ENCODE peak calls at places on chromosome X, in six cellular contexts. One of them, this sample, is unnamed.
A peak's percentile ranks its signal among the peaks of the same experiment; 100 is the strongest.

GRCh38 chrX:132216283-132216682 is 3.0 kb downstream of the RAP2C start:
- DNase-seq in fibroblast of mammary gland: peak; percentile 18
- DNase-seq in tibial nerve: no peak
- DNase-seq in cardiac fibroblast: no peak
- DNase-seq in GM13977: no peak
- DNase-seq in nephron progenitor cell: peak; percentile 40
- DNase-seq in this sample: no peak

GRCh38 chrX:70549429-70549828 is 104.8 kb downstream of the DLG3 start:
- DNase-seq in cardiac fibroblast: no peak
- DNase-seq in GM13977: no peak
- DNase-seq in nephron progenitor cell: no peak
- DNase-seq in tibial nerve: no peak
- DNase-seq in fibroblast of mammary gland: no peak
- DNase-seq in this sample: no peak

GRCh38 chrX:54695231-54695630 is 102.8 kb downstream of the ITIH6 start:
- DNase-seq in fibroblast of mammary gland: peak; percentile 23
- DNase-seq in GM13977: no peak
- DNase-seq in cardiac fibroblast: peak; percentile 40
- DNase-seq in nephron progenitor cell: no peak
- DNase-seq in tibial nerve: no peak
- DNase-seq in this sample: no peak

GRCh38 chrX:47595701-47596655 is 13.7 kb downstream of the TIMP1 start:
- DNase-seq in nephron progenitor cell: no peak
- DNase-seq in cardiac fibroblast: peak; percentile 88
- DNase-seq in GM13977: no peak
- DNase-seq in fibroblast of mammary gland: peak; percentile 85
- DNase-seq in tibial nerve: no peak
- DNase-seq in this sample: peak; percentile 52

GRCh38 chrX:45400380-45400779 is 199.7 kb upstream of the DIPK2B start:
- DNase-seq in cardiac fibroblast: peak; percentile 36
- DNase-seq in fibroblast of mammary gland: peak; percentile 7
- DNase-seq in tibial nerve: no peak
- DNase-seq in GM13977: no peak
- DNase-seq in nephron progenitor cell: no peak
- DNase-seq in this sample: peak; percentile 4

GRCh38 chrX:108070891-108071290 is 20.5 kb downstream of the PSMD10 start:
- DNase-seq in GM13977: no peak
- DNase-seq in tibial nerve: no peak
- DNase-seq in nephron progenitor cell: no peak
- DNase-seq in fibroblast of mammary gland: peak; percentile 75
- DNase-seq in cardiac fibroblast: peak; percentile 56
- DNase-seq in this sample: peak; percentile 12

GRCh38 chrX:101393530-101394305 is 2.9 kb downstream of the RPL36A start:
- DNase-seq in cardiac fibroblast: no peak
- DNase-seq in GM13977: no peak
- DNase-seq in nephron progenitor cell: no peak
- DNase-seq in tibial nerve: no peak
- DNase-seq in fibroblast of mammary gland: peak; percentile 31
- DNase-seq in this sample: no peak

GRCh38 chrX:12950851-12951589 is 23.9 kb upstream of the TMSB4X start:
- DNase-seq in GM13977: no peak
- DNase-seq in cardiac fibroblast: peak; percentile 8
- DNase-seq in nephron progenitor cell: peak; percentile 58
- DNase-seq in tibial nerve: no peak
- DNase-seq in fibroblast of mammary gland: no peak
- DNase-seq in this sample: no peak

GRCh38 chrX:154013614-154014360 is 5.9 kb downstream of the IRAK1 start:
- DNase-seq in nephron progenitor cell: peak; percentile 60
- DNase-seq in fibroblast of mammary gland: peak; percentile 38
- DNase-seq in tibial nerve: no peak
- DNase-seq in GM13977: peak; percentile 75
- DNase-seq in cardiac fibroblast: peak; percentile 33
- DNase-seq in this sample: no peak

GRCh38 chrX:54076903-54077302 is 32.6 kb upstream of the PHF8 start:
- DNase-seq in cardiac fibroblast: peak; percentile 35
- DNase-seq in fibroblast of mammary gland: peak; percentile 43
- DNase-seq in tibial nerve: no peak
- DNase-seq in nephron progenitor cell: no peak
- DNase-seq in GM13977: no peak
- DNase-seq in this sample: peak; percentile 82

GRCh38 chrX:17471121-17471520 is 96.1 kb downstream of the NHS start:
- DNase-seq in nephron progenitor cell: no peak
- DNase-seq in tibial nerve: no peak
- DNase-seq in GM13977: no peak
- DNase-seq in fibroblast of mammary gland: no peak
- DNase-seq in cardiac fibroblast: no peak
- DNase-seq in this sample: no peak

GRCh38 chrX:149628768-149629167 is 2.8 kb downstream of the TMEM185A start:
- DNase-seq in nephron progenitor cell: no peak
- DNase-seq in fibroblast of mammary gland: no peak
- DNase-seq in cardiac fibroblast: no peak
- DNase-seq in GM13977: no peak
- DNase-seq in tibial nerve: no peak
- DNase-seq in this sample: no peak

GRCh38 chrX:149631293-149632165 is at the start of gene TMEM185A:
- DNase-seq in cardiac fibroblast: peak; percentile 45
- DNase-seq in tibial nerve: peak; percentile 23
- DNase-seq in fibroblast of mammary gland: peak; percentile 23
- DNase-seq in nephron progenitor cell: peak; percentile 81
- DNase-seq in GM13977: peak; percentile 81
- DNase-seq in this sample: peak; percentile 28

GRCh38 chrX:149629730-149630387 is 1.7 kb downstream of the TMEM185A start:
- DNase-seq in tibial nerve: no peak
- DNase-seq in fibroblast of mammary gland: no peak
- DNase-seq in nephron progenitor cell: no peak
- DNase-seq in GM13977: no peak
- DNase-seq in cardiac fibroblast: peak; percentile 2
- DNase-seq in this sample: no peak

GRCh38 chrX:149630681-149631292 is 805 bp downstream of the TMEM185A start:
- DNase-seq in nephron progenitor cell: no peak
- DNase-seq in GM13977: no peak
- DNase-seq in cardiac fibroblast: peak; percentile 59
- DNase-seq in tibial nerve: no peak
- DNase-seq in fibroblast of mammary gland: peak; percentile 47
- DNase-seq in this sample: peak; percentile 52

GRCh38 chrX:149633511-149633910 is 1.9 kb upstream of the TMEM185A start:
- DNase-seq in fibroblast of mammary gland: no peak
- DNase-seq in GM13977: no peak
- DNase-seq in nephron progenitor cell: no peak
- DNase-seq in cardiac fibroblast: no peak
- DNase-seq in tibial nerve: no peak
- DNase-seq in this sample: no peak
- TF ChIP-seq CTCF in fibroblast of mammary gland: no peak
- TF ChIP-seq CTCF in GM13977: no peak
- TF ChIP-seq CTCF in nephron progenitor cell: no peak
- TF ChIP-seq CTCF in cardiac fibroblast: no peak
- TF ChIP-seq CTCF in tibial nerve: no peak
- TF ChIP-seq CTCF in this sample: no peak

GRCh38 chrX:117985241-117985640 is 131.4 kb downstream of the KLHL13 start:
- DNase-seq in GM13977: no peak
- DNase-seq in cardiac fibroblast: no peak
- DNase-seq in nephron progenitor cell: no peak
- DNase-seq in fibroblast of mammary gland: no peak
- DNase-seq in tibial nerve: no peak
- DNase-seq in this sample: no peak
- TF ChIP-seq CTCF in GM13977: peak; percentile 28
- TF ChIP-seq CTCF in cardiac fibroblast: no peak
- TF ChIP-seq CTCF in nephron progenitor cell: peak; percentile 19
- TF ChIP-seq CTCF in fibroblast of mammary gland: peak; percentile 11
- TF ChIP-seq CTCF in tibial nerve: no peak
- TF ChIP-seq CTCF in this sample: no peak

GRCh38 chrX:109886122-109886761 is 116.7 kb upstream of the TMEM164 start:
- DNase-seq in nephron progenitor cell: peak; percentile 60
- DNase-seq in fibroblast of mammary gland: peak; percentile 70
- DNase-seq in tibial nerve: no peak
- DNase-seq in GM13977: peak; percentile 54
- DNase-seq in cardiac fibroblast: peak; percentile 71
- DNase-seq in this sample: peak; percentile 33
- TF ChIP-seq CTCF in nephron progenitor cell: peak; percentile 79
- TF ChIP-seq CTCF in fibroblast of mammary gland: peak; percentile 90
- TF ChIP-seq CTCF in tibial nerve: peak; percentile 53
- TF ChIP-seq CTCF in GM13977: peak; percentile 82
- TF ChIP-seq CTCF in cardiac fibroblast: peak; percentile 71
- TF ChIP-seq CTCF in this sample: peak; percentile 82

GRCh38 chrX:24985120-24985519 is 30.6 kb downstream of the ARX start:
- DNase-seq in cardiac fibroblast: no peak
- DNase-seq in tibial nerve: no peak
- DNase-seq in fibroblast of mammary gland: no peak
- DNase-seq in nephron progenitor cell: no peak
- DNase-seq in GM13977: no peak
- DNase-seq in this sample: no peak

GRCh38 chrX:24983931-24984330 is 31.8 kb downstream of the ARX start:
- DNase-seq in nephron progenitor cell: no peak
- DNase-seq in tibial nerve: no peak
- DNase-seq in fibroblast of mammary gland: no peak
- DNase-seq in GM13977: no peak
- DNase-seq in cardiac fibroblast: no peak
- DNase-seq in this sample: no peak

GRCh38 chrX:24982306-24982965 is 33.3 kb downstream of the ARX start:
- DNase-seq in nephron progenitor cell: no peak
- DNase-seq in GM13977: no peak
- DNase-seq in tibial nerve: no peak
- DNase-seq in fibroblast of mammary gland: peak; percentile 8
- DNase-seq in cardiac fibroblast: peak; percentile 16
- DNase-seq in this sample: peak; percentile 4

GRCh38 chrX:24979081-24979480 is 36.7 kb downstream of the ARX start:
- DNase-seq in GM13977: no peak
- DNase-seq in tibial nerve: no peak
- DNase-seq in fibroblast of mammary gland: no peak
- DNase-seq in cardiac fibroblast: no peak
- DNase-seq in nephron progenitor cell: no peak
- DNase-seq in this sample: no peak

GRCh38 chrX:24981030-24981429 is 34.7 kb downstream of the ARX start:
- DNase-seq in fibroblast of mammary gland: no peak
- DNase-seq in GM13977: no peak
- DNase-seq in nephron progenitor cell: no peak
- DNase-seq in tibial nerve: no peak
- DNase-seq in cardiac fibroblast: no peak
- DNase-seq in this sample: no peak
- TF ChIP-seq CTCF in fibroblast of mammary gland: no peak
- TF ChIP-seq CTCF in GM13977: no peak
- TF ChIP-seq CTCF in nephron progenitor cell: no peak
- TF ChIP-seq CTCF in tibial nerve: no peak
- TF ChIP-seq CTCF in cardiac fibroblast: no peak
- TF ChIP-seq CTCF in this sample: no peak

GRCh38 chrX:118637997-118638396 is 89.4 kb upstream of the IL13RA1 start:
- DNase-seq in cardiac fibroblast: peak; percentile 15
- DNase-seq in nephron progenitor cell: no peak
- DNase-seq in GM13977: no peak
- DNase-seq in fibroblast of mammary gland: no peak
- DNase-seq in tibial nerve: no peak
- DNase-seq in this sample: no peak
- TF ChIP-seq CTCF in cardiac fibroblast: peak; percentile 15
- TF ChIP-seq CTCF in nephron progenitor cell: no peak
- TF ChIP-seq CTCF in GM13977: no peak
- TF ChIP-seq CTCF in fibroblast of mammary gland: peak; percentile 18
- TF ChIP-seq CTCF in tibial nerve: no peak
- TF ChIP-seq CTCF in this sample: peak; percentile 33

DNA sequence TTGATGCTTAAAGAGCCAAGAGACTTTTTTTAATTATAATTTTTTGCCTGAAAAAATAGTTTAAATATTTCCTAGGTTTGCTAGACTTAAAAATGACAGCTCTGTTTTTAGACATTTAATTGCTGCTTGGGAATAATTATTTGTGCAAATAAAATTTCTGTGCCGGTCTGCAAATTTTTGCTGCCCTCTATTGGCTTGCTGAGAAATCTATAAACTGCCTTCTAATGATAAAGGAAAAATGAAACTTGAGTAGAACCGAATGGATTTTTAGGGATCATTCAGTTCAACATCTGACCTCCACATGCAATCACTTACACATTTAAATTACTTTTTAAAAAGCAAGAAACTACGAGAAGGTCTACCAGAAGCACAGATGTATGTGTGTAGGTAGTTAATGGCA is 434.0 kb downstream of the FAM133A start:
- DNase-seq in GM13977: no peak
- DNase-seq in cardiac fibroblast: no peak
- DNase-seq in tibial nerve: no peak
- DNase-seq in fibroblast of mammary gland: no peak
- DNase-seq in nephron progenitor cell: no peak
- DNase-seq in this sample: no peak
- TF ChIP-seq CTCF in GM13977: no peak
- TF ChIP-seq CTCF in cardiac fibroblast: no peak
- TF ChIP-seq CTCF in tibial nerve: no peak
- TF ChIP-seq CTCF in fibroblast of mammary gland: peak; percentile 24
- TF ChIP-seq CTCF in nephron progenitor cell: no peak
- TF ChIP-seq CTCF in this sample: peak; percentile 30

DNA sequence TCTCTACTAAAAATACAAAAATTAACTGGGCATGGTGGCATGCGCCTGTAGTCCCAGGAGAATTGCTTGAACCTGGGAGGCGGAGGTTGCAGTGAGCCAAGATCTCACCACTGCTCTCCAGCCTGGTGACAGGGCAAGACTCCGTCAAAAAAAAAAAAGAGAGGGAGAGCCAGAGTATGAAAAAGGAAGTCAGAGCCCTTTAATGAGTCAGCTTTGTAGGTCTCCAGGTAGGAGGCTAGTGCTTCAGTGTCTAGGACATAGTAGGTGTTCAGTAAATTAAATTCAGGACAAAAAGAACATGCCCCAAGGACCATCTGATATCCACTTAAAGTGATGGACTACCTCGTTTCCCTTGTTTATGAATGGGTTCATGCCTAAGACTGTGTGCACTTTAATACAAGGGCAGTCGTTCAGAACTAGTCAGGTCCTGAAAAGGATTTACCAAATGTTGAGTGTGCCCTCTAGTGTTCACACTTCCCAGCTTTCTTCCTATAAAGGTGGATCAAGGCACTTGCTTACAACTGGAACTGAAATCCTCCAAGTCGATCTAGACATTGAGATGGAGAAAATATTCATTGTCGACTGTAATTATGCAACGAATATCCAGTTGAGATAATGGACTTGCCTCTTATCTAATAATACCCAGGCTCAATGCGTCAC is 29.0 kb downstream of the F9 start:
- DNase-seq in nephron progenitor cell: peak; percentile 21
- DNase-seq in tibial nerve: no peak
- DNase-seq in cardiac fibroblast: peak; percentile 61
- DNase-seq in GM13977: peak; percentile 30
- DNase-seq in fibroblast of mammary gland: peak; percentile 72
- DNase-seq in this sample: peak; percentile 28
- TF ChIP-seq CTCF in nephron progenitor cell: peak; percentile 52
- TF ChIP-seq CTCF in tibial nerve: peak; percentile 26
- TF ChIP-seq CTCF in cardiac fibroblast: peak; percentile 27
- TF ChIP-seq CTCF in GM13977: peak; percentile 64
- TF ChIP-seq CTCF in fibroblast of mammary gland: peak; percentile 59
- TF ChIP-seq CTCF in this sample: peak; percentile 66

DNA sequence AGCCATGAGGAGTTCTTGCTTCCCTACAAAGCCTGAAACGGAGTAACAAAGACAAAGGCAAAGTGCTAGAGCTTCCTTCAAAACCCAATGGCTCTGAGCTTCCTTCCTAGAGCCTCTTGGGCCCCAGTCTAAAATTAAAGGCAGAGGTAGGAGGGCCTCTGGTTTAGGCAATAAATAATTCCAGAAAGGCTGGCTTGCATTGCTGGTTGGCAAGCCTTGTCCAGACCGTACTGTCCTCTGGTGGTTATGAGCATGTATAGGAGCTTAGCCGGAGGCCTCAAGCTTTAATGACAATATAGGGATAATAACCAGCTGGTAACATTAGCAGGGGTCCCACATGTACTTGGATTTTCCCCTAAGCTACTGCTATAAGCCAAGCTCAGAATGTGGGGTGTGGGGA is 237.3 kb downstream of the AR start:
- DNase-seq in tibial nerve: no peak
- DNase-seq in cardiac fibroblast: no peak
- DNase-seq in fibroblast of mammary gland: peak; percentile 63
- DNase-seq in GM13977: no peak
- DNase-seq in nephron progenitor cell: no peak
- DNase-seq in this sample: peak; percentile 65
- TF ChIP-seq CTCF in tibial nerve: no peak
- TF ChIP-seq CTCF in cardiac fibroblast: peak; percentile 62
- TF ChIP-seq CTCF in fibroblast of mammary gland: peak; percentile 55
- TF ChIP-seq CTCF in GM13977: no peak
- TF ChIP-seq CTCF in nephron progenitor cell: no peak
- TF ChIP-seq CTCF in this sample: peak; percentile 69